ENCODE peak calls at places on chromosomes 2 and 18, in eight cellular contexts. P is body of pancreas, B is sciatic nerve, H is SK-N-SH, Q is RKO, Y is RPMI8226, K is fibroblast of mammary gland, N is epithelial cell of esophagus. I is an unnamed sample.

GRCh38 chr2:67840460-67841068 is 222.2 kb downstream of the C1D start:
- DNase-seq in N (peak; percentile 83), Y (peak; percentile 63), H (peak; percentile 73), K (peak; percentile 78), B (peak; percentile 71), P (peak; percentile 86), Q (peak; percentile 82), I (peak; percentile 84)

GRCh38 chr2:21836261-21836660 is 712.5 kb downstream of the TDRD15 start:
- DNase-seq in P (no peak), B (no peak), Q (no peak), K (peak; percentile 36), Y (no peak), N (no peak), H (no peak), I (no peak)

GRCh38 chr18:8844721-8845148 is 139.4 kb downstream of the MTCL1 start:
- DNase-seq in P (peak; percentile 19), H (peak; percentile 56), Q (no peak), B (no peak), K (no peak), Y (no peak), N (no peak), I (peak; percentile 77)

GRCh38 chr2:218962859-218963492 is 3.5 kb downstream of the CDK5R2 start:
- DNase-seq in N (peak; percentile 76), Y (peak; percentile 66), H (peak; percentile 86), Q (no peak), B (peak; percentile 84), K (peak; percentile 65), P (peak; percentile 75), I (peak; percentile 41)

GRCh38 chr2:58109481-58109880 is 62.9 kb downstream of the VRK2 start:
- DNase-seq in H (no peak), K (no peak), Y (no peak), Q (no peak), P (no peak), B (no peak), N (no peak), I (no peak)

GRCh38 chr2:220043993-220044335 is 416.5 kb downstream of the SLC4A3 start:
- DNase-seq in B (no peak), Q (no peak), P (no peak), K (peak; percentile 46), N (no peak), H (no peak), Y (no peak), I (no peak)

GRCh38 chr2:100819365-100820345 is at the start of gene NPAS2:
- DNase-seq in K (peak; percentile 37), Q (peak; percentile 48), N (peak; percentile 65), B (peak; percentile 62), Y (no peak), H (peak; percentile 78), P (peak; percentile 63), I (peak; percentile 63)

GRCh38 chr2:172380436-172381274 is 46.7 kb upstream of the ITGA6 start:
- DNase-seq in B (no peak), Q (no peak), H (no peak), N (no peak), Y (no peak), K (no peak), P (peak; percentile 14), I (no peak)

GRCh38 chr2:39631715-39632114 is 34.0 kb upstream of the TMEM178A start:
- DNase-seq in P (peak; percentile 31), H (no peak), N (peak; percentile 82), Q (peak; percentile 25), B (no peak), K (peak; percentile 90), Y (no peak), I (peak; percentile 86)

GRCh38 chr2:116133563-116133962 is 1680.9 kb upstream of the DDX18 start:
- DNase-seq in H (no peak), K (no peak), Y (no peak), B (no peak), Q (no peak), P (no peak), N (no peak), I (no peak)

GRCh38 chr2:75494137-75494769 is 66.5 kb downstream of the EVA1A start:
- DNase-seq in K (peak; percentile 36), P (no peak), N (no peak), Y (no peak), Q (no peak), H (no peak), B (no peak), I (no peak)

GRCh38 chr2:162007447-162008040 is 66.5 kb downstream of the DPP4 start:
- DNase-seq in B (no peak), Y (peak; percentile 7), P (no peak), H (no peak), K (peak; percentile 40), Q (peak; percentile 22), N (peak; percentile 31), I (peak; percentile 49)

GRCh38 chr2:172211507-172211906 is 108.8 kb upstream of the DLX2 start:
- DNase-seq in P (no peak), N (no peak), Y (no peak), B (no peak), K (peak; percentile 61), H (no peak), Q (peak; percentile 7), I (no peak)

GRCh38 chr18:34866739-34867138 is 156.6 kb downstream of the DTNA start:
- DNase-seq in H (peak; percentile 54), N (no peak), Q (peak; percentile 27), P (no peak), K (peak; percentile 33), B (no peak), Y (no peak), I (no peak)

GRCh38 chr2:33583194-33583938 is 15.7 kb downstream of the FAM98A start:
- DNase-seq in K (peak; percentile 58), H (peak; percentile 57), B (no peak), Y (peak; percentile 35), P (peak; percentile 34), N (peak; percentile 33), Q (peak; percentile 55), I (peak; percentile 60)

GRCh38 chr2:83584674-83585073 is 874.4 kb downstream of the SUCLG1 start:
- DNase-seq in N (no peak), Q (no peak), P (no peak), B (no peak), H (no peak), K (no peak), Y (no peak), I (no peak)

GRCh38 chr2:41400057-41400665 is 647.7 kb upstream of the PKDCC start:
- DNase-seq in B (no peak), N (no peak), Y (no peak), H (peak; percentile 36), K (peak; percentile 15), Q (no peak), P (no peak), I (peak; percentile 51)

GRCh38 chr18:58069104-58069503 is 25.1 kb downstream of the NEDD4L start:
- DNase-seq in Y (no peak), P (no peak), B (no peak), H (no peak), K (no peak), N (no peak), Q (no peak), I (no peak)

GRCh38 chr18:58447342-58448190 is 181.3 kb downstream of the ALPK2 start:
- DNase-seq in H (peak; percentile 45), Q (no peak), P (no peak), K (peak; percentile 34), N (no peak), B (no peak), Y (no peak), I (no peak)

GRCh38 chr2:4980989-4981388 is 711.2 kb upstream of the SOX11 start:
- DNase-seq in K (no peak), N (no peak), P (no peak), B (no peak), Q (no peak), Y (no peak), H (no peak), I (no peak)

GRCh38 chr2:202494300-202494699 is 118.2 kb downstream of the BMPR2 start:
- DNase-seq in H (peak; percentile 72), K (peak; percentile 49), Q (no peak), N (peak; percentile 30), P (peak; percentile 6), Y (no peak), B (no peak), I (peak; percentile 22)

GRCh38 chr2:238155051-238155760 is 3.6 kb upstream of the ERFE start:
- DNase-seq in P (peak; percentile 40), Y (no peak), H (no peak), B (no peak), N (no peak), Q (no peak), K (peak; percentile 84), I (no peak)

GRCh38 chr18:67023059-67023458 is 419.2 kb upstream of the CDH19 start:
- DNase-seq in B (no peak), Q (no peak), N (no peak), Y (no peak), H (no peak), K (no peak), P (no peak), I (no peak)

GRCh38 chr2:100412866-100413265 is 4.6 kb downstream of the CHST10 start:
- DNase-seq in N (no peak), Y (no peak), H (no peak), P (no peak), B (no peak), K (no peak), Q (no peak), I (no peak)

GRCh38 chr2:182360012-182360662 is 66.7 kb downstream of the PDE1A start:
- DNase-seq in Y (no peak), B (no peak), H (no peak), P (peak; percentile 74), N (peak; percentile 58), K (peak; percentile 90), Q (no peak), I (peak; percentile 15)

I was measured in PC-3.